ENCODE peak calls at places on chromosomes 5 and 9, in eight cellular contexts. P is A673, A is lung, B is H1, J is HepG2, R is neuronal stem cell, I is tibial nerve, F is H9. N is an unnamed sample. For H3K9me3, the result is how much of the 10 kb centered on the place peaks cover.

GRCh38 chr5:143693691-143694252 is 118.2 kb upstream of the HMHB1 start:
- DNase-seq in P (no peak), A (no peak), B (no peak), J (no peak), R (no peak), I (no peak), F (no peak), N (no peak)

GRCh38 chr9:113596616-113597320 is 133.2 kb downstream of the RGS3 start:
- DNase-seq in P (no peak), A (no peak), B (no peak), J (no peak), R (no peak), I (no peak), F (no peak), N (no peak)

GRCh38 chr5:65062684-65063083 is 294.0 kb downstream of the CWC27 start:
- DNase-seq in P (peak), A (no peak), B (no peak), J (no peak), R (no peak), I (peak), F (no peak), N (no peak)

GRCh38 chr5:81826128-81826527 is 75.2 kb upstream of the SSBP2 start:
- DNase-seq in P (no peak), A (no peak), B (no peak), J (no peak), R (no peak), I (no peak), F (no peak), N (no peak)

GRCh38 chr9:26357803-26358339 is 534.7 kb downstream of the CAAP1 start:
- DNase-seq in P (no peak), A (no peak), B (no peak), J (no peak), R (no peak), I (no peak), F (no peak), N (no peak)

GRCh38 chr5:17221843-17222614 is 4.6 kb downstream of the BASP1 start:
- DNase-seq in P (no peak), A (no peak), B (no peak), J (no peak), R (no peak), I (no peak), F (no peak), N (no peak)

GRCh38 chr9:36962721-36963120 is 71.3 kb downstream of the PAX5 start:
- DNase-seq in P (no peak), A (no peak), B (no peak), J (no peak), R (no peak), I (no peak), F (peak), N (no peak)

GRCh38 chr5:66538531-66538930 is 57.7 kb upstream of the MAST4 start:
- DNase-seq in P (no peak), A (no peak), B (no peak), J (no peak), R (no peak), I (no peak), F (no peak), N (no peak)

GRCh38 chr5:138179277-138179857 is 455 bp downstream of the KIF20A start:
- DNase-seq in P (peak), A (no peak), B (no peak), J (peak), R (peak), I (no peak), F (peak), N (no peak)

GRCh38 chr9:21812945-21813568 is 10.6 kb downstream of the MTAP start:
- DNase-seq in P (peak), A (peak), B (no peak), J (peak), R (peak), I (peak), F (peak), N (peak)

GRCh38 chr5:30572279-30572678 is 621.2 kb upstream of the CDH6 start:
- DNase-seq in P (no peak), A (no peak), B (no peak), J (peak), R (no peak), I (no peak), F (no peak), N (no peak)

GRCh38 chr9:12859704-12860251 is 85.0 kb downstream of the LURAP1L start:
- DNase-seq in P (peak), A (no peak), B (no peak), J (no peak), R (no peak), I (no peak), F (no peak), N (no peak)

GRCh38 chr5:91850031-91850430 is 466.9 kb upstream of the ARRDC3 start:
- DNase-seq in P (peak), A (no peak), B (no peak), J (no peak), R (no peak), I (no peak), F (no peak), N (no peak)

GRCh38 chr9:124286292-124286931 is 28.7 kb downstream of the NEK6 start:
- DNase-seq in P (no peak), A (no peak), B (no peak), J (no peak), R (no peak), I (no peak), F (no peak), N (no peak)

GRCh38 chr9:93008457-93008856 is 50.0 kb upstream of the SUSD3 start:
- DNase-seq in P (no peak), A (peak), B (no peak), J (no peak), R (no peak), I (no peak), F (no peak), N (no peak)

GRCh38 chr9:74949859-74950258 is 2.9 kb downstream of the C9orf40 start:
- DNase-seq in P (no peak), A (no peak), B (no peak), J (no peak), R (no peak), I (no peak), F (no peak), N (no peak)

GRCh38 chr5:32312194-32312681 is 501 bp downstream of the MTMR12 start:
- DNase-seq in P (peak), A (peak), B (no peak), J (no peak), R (peak), I (peak), F (peak), N (no peak)

GRCh38 chr9:16180091-16180490 is 627.2 kb downstream of the CCDC171 start:
- DNase-seq in P (no peak), A (no peak), B (no peak), J (no peak), R (no peak), I (no peak), F (no peak), N (no peak)

GRCh38 chr5:173602423-173602822 is 14.0 kb downstream of the BOD1 start:
- DNase-seq in P (no peak), A (peak), B (no peak), J (no peak), R (no peak), I (peak), F (no peak), N (no peak)

GRCh38 chr5:176724472-176724871 is 77.2 kb downstream of the TSPAN17 start:
- DNase-seq in P (no peak), A (no peak), B (no peak), J (no peak), R (no peak), I (no peak), F (no peak), N (no peak)

GRCh38 chr5:72817076-72817476 is 615 bp downstream of the TNPO1 start:
- DNase-seq in P (no peak), A (peak), B (no peak), J (peak), R (no peak), I (peak), F (peak), N (peak)

GRCh38 chr5:118611332-118611945 is 376.9 kb downstream of the DTWD2 start:
- DNase-seq in P (peak), A (no peak), B (no peak), J (peak), R (peak), I (no peak), F (peak), N (no peak)

GRCh38 chr9:2013688-2014087 is 1.5 kb upstream of the SMARCA2 start:
- DNase-seq in P (no peak), A (no peak), B (no peak), J (no peak), R (no peak), I (no peak), F (no peak), N (no peak)

GRCh38 chr5:142753114-142753764 is 16.9 kb upstream of the ARHGAP26 start:
- DNase-seq in P (no peak), A (peak), B (no peak), J (no peak), R (no peak), I (peak), F (no peak), N (no peak)

GRCh38 chr5:156477196-156477595 is 150.2 kb downstream of the SGCD start:
- DNase-seq in P (no peak), A (no peak), B (no peak), J (no peak), R (no peak), I (no peak), F (no peak), N (no peak)

GRCh38 chr5:157072508-157072907 is 13.6 kb upstream of the HAVCR1 start:
- DNase-seq in P (no peak), A (no peak), B (no peak), J (no peak), R (no peak), I (no peak), F (no peak), N (no peak)

GRCh38 chr9:117672397-117672796 is 31.8 kb upstream of the TLR4 start:
- DNase-seq in P (no peak), A (no peak), B (no peak), J (peak), R (no peak), I (no peak), F (no peak), N (no peak)

GRCh38 chr5:32061236-32061635 is 112.9 kb downstream of the GOLPH3 start:
- DNase-seq in P (no peak), A (no peak), B (no peak), J (no peak), R (no peak), I (no peak), F (no peak), N (no peak)

GRCh38 chr5:150529555-150529954 is 21.6 kb downstream of the NDST1 start:
- DNase-seq in P (no peak), A (no peak), B (no peak), J (no peak), R (no peak), I (no peak), F (no peak), N (no peak)

GRCh38 chr9:94127806-94128205 is 43.5 kb downstream of the PTPDC1 start:
- DNase-seq in P (no peak), A (no peak), B (no peak), J (no peak), R (no peak), I (no peak), F (no peak), N (no peak)

GRCh38 chr9:94120854-94121376 is 36.7 kb downstream of the PTPDC1 start:
- DNase-seq in P (no peak), A (no peak), B (no peak), J (no peak), R (no peak), I (no peak), F (no peak), N (no peak)

GRCh38 chr9:94128580-94128979 is 44.3 kb downstream of the PTPDC1 start:
- DNase-seq in P (no peak), A (no peak), B (no peak), J (no peak), R (no peak), I (no peak), F (no peak), N (no peak)

GRCh38 chr9:94126844-94127243 is 42.6 kb downstream of the PTPDC1 start:
- DNase-seq in P (no peak), A (no peak), B (no peak), J (no peak), R (no peak), I (no peak), F (no peak), N (no peak)
- H3K9me3 ChIP-seq in P (under half), A (under half), B (under half), J (under half), R (under half), I (under half), F (under half), N (under half)

DNA sequence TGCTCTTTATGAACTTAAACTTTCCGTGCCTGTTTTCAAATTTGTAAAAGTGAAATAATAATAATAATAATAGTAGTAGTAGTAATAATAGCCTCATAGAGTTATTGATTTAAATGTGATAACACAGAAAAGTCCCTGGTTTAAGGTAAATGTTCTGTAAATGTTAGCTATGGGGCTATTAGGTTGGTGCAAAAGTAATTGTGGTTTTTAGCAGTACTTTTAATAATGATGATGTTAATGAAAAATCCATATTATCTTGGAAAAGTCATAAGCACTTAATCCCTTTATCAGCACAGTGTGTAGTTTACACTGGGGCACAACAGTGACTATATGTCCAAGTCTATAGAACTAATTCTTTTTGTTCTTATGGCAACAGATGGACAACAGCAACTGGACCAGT is at the start of gene OR1Q1:
- DNase-seq in P (no peak), A (no peak), B (no peak), J (no peak), R (no peak), I (no peak), F (no peak), N (no peak)
- H3K9me3 ChIP-seq in P (under half), A (under half), B (under half), J (under half), R (under half), I (under half), F (half or more), N (under half)

DNA sequence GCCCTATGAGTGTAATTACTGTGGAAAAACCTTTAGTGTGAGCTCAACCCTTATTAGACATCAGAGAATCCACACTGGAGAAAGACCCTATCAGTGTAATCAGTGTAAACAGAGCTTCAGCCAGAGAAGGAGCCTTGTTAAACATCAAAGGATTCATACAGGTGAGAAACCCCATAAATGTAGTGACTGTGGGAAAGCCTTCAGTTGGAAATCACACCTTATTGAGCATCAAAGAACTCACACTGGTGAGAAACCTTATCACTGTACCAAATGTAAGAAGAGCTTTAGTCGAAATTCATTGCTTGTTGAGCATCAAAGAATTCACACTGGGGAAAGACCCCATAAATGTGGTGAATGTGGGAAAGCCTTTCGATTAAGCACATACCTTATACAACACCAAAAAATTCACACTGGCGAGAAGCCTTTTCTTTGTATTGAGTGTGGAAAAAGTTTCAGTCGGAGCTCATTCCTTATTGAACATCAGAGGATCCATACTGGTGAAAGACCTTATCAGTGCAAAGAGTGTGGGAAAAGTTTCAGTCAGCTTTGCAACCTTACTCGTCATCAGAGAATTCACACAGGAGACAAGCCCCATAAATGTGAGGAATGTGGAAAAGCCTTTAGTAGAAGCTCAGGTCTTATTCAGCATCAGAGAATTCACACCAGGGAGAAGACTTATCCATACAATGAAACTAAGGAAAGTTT is 9.9 kb downstream of the ZNF189 start:
- DNase-seq in P (no peak), A (no peak), B (no peak), J (no peak), R (no peak), I (no peak), F (no peak), N (no peak)
- H3K9me3 ChIP-seq in P (half or more), A (under half), B (under half), J (under half), R (under half), I (under half), F (under half), N (under half)

GRCh38 chr9:138053321-138053868 is 175.8 kb downstream of the CACNA1B start:
- DNase-seq in P (peak), A (no peak), B (no peak), J (no peak), R (no peak), I (no peak), F (peak), N (no peak)
- H3K9me3 ChIP-seq in P (under half), A (under half), B (under half), J (under half), R (under half), I (under half), F (under half), N (under half)